ENCODE peak calls at places on chromosomes 4 and X, in nine cellular contexts. G, J, E, S, K, C, T, L and M are unnamed samples.

GRCh38 chrX:47185241-47185640 is 8.4 kb upstream of the UBA1 start:
- DNase-seq in K (no peak), E (no peak), L (no peak), T (no peak), G (no peak), J (no peak), C (no peak), S (no peak), M (no peak)

GRCh38 chr4:165994706-165995105 is 121.7 kb downstream of the TLL1 start:
- DNase-seq in T (no peak), L (no peak), C (no peak), E (no peak), S (no peak), K (no peak), J (no peak), G (no peak), M (no peak)

GRCh38 chrX:15436220-15436619 is 52.0 kb upstream of the VEGFD start:
- DNase-seq in K (no peak), G (no peak), T (no peak), J (no peak), E (peak; percentile 68), S (no peak), L (no peak), C (no peak), M (no peak)

GRCh38 chr4:143381171-143382118 is 44.8 kb downstream of the GAB1 start:
- DNase-seq in J (no peak), T (no peak), E (peak; percentile 80), L (no peak), G (peak; percentile 69), C (peak; percentile 28), K (no peak), S (peak; percentile 11), M (no peak)

GRCh38 chrX:120791013-120791643 is 84.5 kb downstream of the CT47B1 start:
- DNase-seq in S (peak; percentile 21), K (no peak), J (no peak), L (no peak), E (peak; percentile 87), T (no peak), G (peak; percentile 67), C (no peak), M (peak; percentile 8)

GRCh38 chr4:6773106-6773505 is 9.4 kb upstream of the KIAA0232 start:
- DNase-seq in C (no peak), S (no peak), L (no peak), E (peak; percentile 37), J (no peak), T (no peak), G (no peak), K (no peak), M (no peak)

GRCh38 chrX:107628662-107629532 is 587 bp downstream of the PRPS1 start:
- DNase-seq in L (peak; percentile 40), S (peak; percentile 21), J (peak; percentile 15), C (peak; percentile 47), G (no peak), T (peak; percentile 59), K (peak; percentile 17), E (no peak), M (peak; percentile 63)

GRCh38 chrX:69021561-69021960 is 143.7 kb downstream of the PJA1 start:
- DNase-seq in T (no peak), S (no peak), E (no peak), J (no peak), K (no peak), L (no peak), G (no peak), C (peak; percentile 3), M (no peak)

GRCh38 chrX:108437789-108438623 is at the start of gene COL4A6:
- DNase-seq in S (peak; percentile 1), J (no peak), G (no peak), K (peak; percentile 73), L (peak; percentile 3), T (no peak), C (peak; percentile 56), E (no peak), M (no peak)

GRCh38 chr4:83370640-83370906 is 35.9 kb upstream of the HPSE start:
- DNase-seq in L (no peak), J (no peak), T (no peak), G (no peak), C (no peak), S (no peak), E (no peak), K (no peak), M (no peak)

GRCh38 chr4:26263165-26263564 is 57.6 kb upstream of the RBPJ start:
- DNase-seq in J (no peak), S (peak; percentile 7), C (peak; percentile 53), L (no peak), G (no peak), K (peak; percentile 31), T (no peak), E (no peak), M (peak; percentile 47)

GRCh38 chr4:151983854-151984253 is 223.0 kb upstream of the GATB start:
- DNase-seq in T (no peak), C (peak; percentile 10), G (no peak), J (no peak), E (no peak), K (no peak), L (no peak), S (no peak), M (no peak)

GRCh38 chr4:123488916-123489315 is 92.3 kb downstream of the SPRY1 start:
- DNase-seq in L (no peak), S (peak; percentile 35), E (peak; percentile 24), K (no peak), J (no peak), C (no peak), T (no peak), G (peak; percentile 39), M (peak; percentile 81)

GRCh38 chr4:179695175-179695574 is 2252.9 kb upstream of the AGA start:
- DNase-seq in E (no peak), S (peak; percentile 1), G (peak; percentile 41), L (no peak), T (no peak), K (no peak), J (no peak), C (no peak), M (peak; percentile 77)